ENCODE peak calls at places on chromosomes 13 and 19, in seven cellular contexts. P, Z, M, I, J, A and S are unnamed samples.

GRCh38 chr19:47315125-47315821 is 5.6 kb downstream of the C5AR1 start:
- DNase-seq in Z (peak; percentile 99), M (no peak), P (no peak), A (peak; percentile 94), J (no peak), I (no peak), S (peak; percentile 98)

GRCh38 chr13:110006304-110006703 is 219.9 kb upstream of the IRS2 start:
- DNase-seq in I (no peak), Z (peak; percentile 80), M (no peak), J (no peak), P (no peak), A (peak; percentile 46), S (peak; percentile 76)

GRCh38 chr19:12774588-12775555 is at the start of gene HOOK2:
- DNase-seq in A (no peak), P (no peak), J (no peak), Z (no peak), M (no peak), I (no peak), S (no peak)

GRCh38 chr19:5718032-5718578 is 1.8 kb downstream of the LONP1 start:
- DNase-seq in J (peak; percentile 38), P (no peak), I (no peak), A (peak; percentile 45), Z (peak; percentile 72), M (no peak), S (peak; percentile 81)

GRCh38 chr19:56567274-56568120 is at the start of gene ZNF470:
- DNase-seq in J (peak; percentile 87), P (peak; percentile 73), A (peak; percentile 89), M (peak; percentile 63), Z (peak; percentile 95), I (peak; percentile 95), S (peak; percentile 98)

GRCh38 chr19:41541990-41542584 is 33.9 kb upstream of the CEACAM21 start:
- DNase-seq in M (peak; percentile 54), P (no peak), I (peak; percentile 37), A (peak; percentile 32), Z (peak; percentile 18), J (peak; percentile 84), S (peak; percentile 58)

GRCh38 chr13:109494955-109495354 is 291.4 kb downstream of the IRS2 start:
- DNase-seq in M (no peak), A (peak; percentile 9), I (no peak), J (no peak), Z (peak; percentile 85), P (no peak), S (peak; percentile 91)

GRCh38 chr13:25733696-25734435 is 317.9 kb downstream of the SHISA2 start:
- DNase-seq in A (no peak), Z (no peak), J (no peak), I (no peak), P (no peak), M (no peak), S (no peak)

GRCh38 chr19:31018951-31019350 is 330.3 kb downstream of the TSHZ3 start:
- DNase-seq in M (no peak), A (no peak), J (no peak), Z (no peak), I (no peak), P (no peak), S (no peak)

GRCh38 chr13:95115525-95115924 is 185.7 kb downstream of the ABCC4 start:
- DNase-seq in I (no peak), Z (peak; percentile 21), M (no peak), P (no peak), J (no peak), A (no peak), S (no peak)

GRCh38 chr19:48332662-48333466 is 7.5 kb downstream of the EMP3 start:
- DNase-seq in I (peak; percentile 70), P (peak; percentile 91), J (peak; percentile 95), M (peak; percentile 54), A (peak; percentile 98), Z (peak; percentile 100), S (peak; percentile 96)

GRCh38 chr13:54636231-54636630 is 1607.6 kb downstream of the OLFM4 start:
- DNase-seq in M (no peak), Z (no peak), P (no peak), A (no peak), I (no peak), J (no peak), S (no peak)